ENCODE peak calls at places on chromosomes 3 and 15, in ten cellular contexts. Q is fibroblast of the aortic adventitia; R is NCI-H1417 treated with DMSO at 0.1 percent for 48 hours; P is NCI-H1930; J is EL; T is activated T-cell treated with anti-CD3 and anti-CD28 coated beads for 1 hour; Z is Right ventricle myocardium superior; W is activated CD8-positive, alpha-beta memory T cell treated with anti-CD3 and anti-CD28 coated beads for 48 hours; B is amniotic stem cell; O is NCI-H2107. U is an unnamed sample.

GRCh38 chr3:128878556-128879124 is 780 bp upstream of the ACAD9 start:
- DNase-seq in Q (peak; percentile 66), R (no peak), P (no peak), J (peak; percentile 72), T (no peak), Z (no peak), W (no peak), B (peak; percentile 46), O (no peak), U (peak; percentile 66)

GRCh38 chr15:60022379-60022741 is 18.2 kb downstream of the FOXB1 start:
- DNase-seq in Q (no peak), R (no peak), P (no peak), J (no peak), T (no peak), Z (no peak), W (no peak), B (no peak), O (no peak), U (no peak)

GRCh38 chr3:177256991-177257390 is 59.7 kb upstream of the TBL1XR1 start:
- DNase-seq in Q (no peak), R (no peak), P (no peak), J (no peak), T (no peak), Z (no peak), W (no peak), B (no peak), O (no peak), U (no peak)

GRCh38 chr3:195897853-195898415 is 10.4 kb downstream of the TNK2 start:
- DNase-seq in Q (no peak), R (no peak), P (no peak), J (no peak), T (no peak), Z (peak; percentile 36), W (no peak), B (no peak), O (no peak), U (no peak)

GRCh38 chr15:62711691-62712454 is 330.7 kb upstream of the TPM1 start:
- DNase-seq in Q (peak; percentile 21), R (no peak), P (no peak), J (no peak), T (no peak), Z (no peak), W (no peak), B (no peak), O (no peak), U (peak; percentile 42)

GRCh38 chr15:62403164-62403809 is 238.2 kb upstream of the C2CD4B start:
- DNase-seq in Q (peak; percentile 69), R (no peak), P (no peak), J (peak; percentile 83), T (no peak), Z (no peak), W (no peak), B (no peak), O (no peak), U (peak; percentile 26)

GRCh38 chr3:4750306-4751056 is 228.8 kb upstream of the BHLHE40 start:
- DNase-seq in Q (no peak), R (no peak), P (no peak), J (no peak), T (no peak), Z (no peak), W (no peak), B (no peak), O (no peak), U (peak; percentile 80)

GRCh38 chr3:28986922-28987321 is 293.9 kb upstream of the RBMS3 start:
- DNase-seq in Q (no peak), R (no peak), P (no peak), J (no peak), T (no peak), Z (no peak), W (no peak), B (no peak), O (no peak), U (no peak)

GRCh38 chr15:48582472-48583235 is 62.9 kb downstream of the FBN1 start:
- DNase-seq in Q (peak; percentile 98), R (no peak), P (no peak), J (peak; percentile 53), T (no peak), Z (no peak), W (no peak), B (peak; percentile 32), O (no peak), U (peak; percentile 96)

GRCh38 chr3:34015204-34016142 is 217.0 kb downstream of the PDCD6IP start:
- DNase-seq in Q (peak; percentile 39), R (no peak), P (no peak), J (no peak), T (no peak), Z (no peak), W (no peak), B (no peak), O (no peak), U (no peak)

GRCh38 chr3:63328386-63328785 is 50.3 kb downstream of the SYNPR start:
- DNase-seq in Q (peak; percentile 70), R (no peak), P (no peak), J (peak; percentile 3), T (no peak), Z (no peak), W (no peak), B (peak; percentile 6), O (no peak), U (peak; percentile 89)

GRCh38 chr15:26050979-26051378 is 187.9 kb upstream of the ATP10A start:
- DNase-seq in Q (no peak), R (no peak), P (no peak), J (no peak), T (no peak), Z (no peak), W (no peak), B (no peak), O (no peak), U (no peak)

GRCh38 chr3:85796140-85796539 is 837.4 kb downstream of the CADM2 start:
- DNase-seq in Q (no peak), R (no peak), P (no peak), J (no peak), T (no peak), Z (no peak), W (no peak), B (no peak), O (no peak), U (peak; percentile 7)

GRCh38 chr15:76932090-76932966 is 779 bp downstream of the RCN2 start:
- DNase-seq in Q (peak; percentile 15), R (no peak), P (no peak), J (peak; percentile 14), T (no peak), Z (no peak), W (no peak), B (no peak), O (no peak), U (peak; percentile 31)

GRCh38 chr15:65377976-65378366 is at the start of gene IGDCC3:
- DNase-seq in Q (no peak), R (no peak), P (no peak), J (no peak), T (no peak), Z (no peak), W (no peak), B (no peak), O (no peak), U (no peak)

GRCh38 chr3:12994607-12995388 is 78.4 kb downstream of the IQSEC1 start:
- DNase-seq in Q (peak; percentile 62), R (no peak), P (peak; percentile 69), J (peak; percentile 81), T (peak; percentile 81), Z (peak; percentile 93), W (peak; percentile 82), B (peak; percentile 74), O (no peak), U (peak; percentile 95)

U was measured in astrocyte of the hippocampus.